ENCODE peak calls at places on chromosomes 3 and 15, in five cellular contexts. U, V, B, R and Y are unnamed samples.

GRCh38 chr3:183259621-183260020 is 6.6 kb downstream of the B3GNT5 start:
- DNase-seq in B (no peak), U (no peak), V (no peak), R (no peak), Y (no peak)

GRCh38 chr3:28940530-28940929 is 340.3 kb upstream of the RBMS3 start:
- DNase-seq in B (no peak), R (peak), V (peak), U (peak), Y (peak)

GRCh38 chr3:14812196-14812785 is 6.5 kb upstream of the FGD5 start:
- DNase-seq in U (no peak), R (no peak), V (no peak), B (no peak), Y (no peak)

GRCh38 chr3:183193762-183194701 is 31.5 kb upstream of the LAMP3 start:
- DNase-seq in B (no peak), R (no peak), V (peak), U (no peak), Y (no peak)

GRCh38 chr3:129345971-129346370 is 67.3 kb downstream of the HMCES start:
- DNase-seq in B (no peak), R (no peak), V (no peak), U (no peak), Y (no peak)

GRCh38 chr3:187020376-187020775 is 90.0 kb downstream of the ST6GAL1 start:
- DNase-seq in V (no peak), U (peak), B (no peak), R (no peak), Y (no peak)

GRCh38 chr3:39601241-39601640 is 133.8 kb downstream of the MOBP start:
- DNase-seq in U (no peak), R (no peak), V (no peak), B (no peak), Y (no peak)

GRCh38 chr15:69612112-69612511 is 159.5 kb downstream of the RPLP1 start:
- DNase-seq in U (peak), R (no peak), V (no peak), B (no peak), Y (no peak)

GRCh38 chr3:35639251-35640185 is at the start of gene ARPP21:
- DNase-seq in U (no peak), B (peak), R (no peak), V (no peak), Y (peak)

GRCh38 chr3:35635931-35636683 is 3.2 kb upstream of the ARPP21 start:
- DNase-seq in R (no peak), B (no peak), U (no peak), V (no peak), Y (no peak)

GRCh38 chr3:35638640-35639250 is 580 bp upstream of the ARPP21 start:
- DNase-seq in U (no peak), R (no peak), V (no peak), B (no peak), Y (no peak)

GRCh38 chr3:35635407-35635806 is 3.9 kb upstream of the ARPP21 start:
- DNase-seq in V (no peak), B (no peak), U (no peak), R (no peak), Y (no peak)

DNA sequence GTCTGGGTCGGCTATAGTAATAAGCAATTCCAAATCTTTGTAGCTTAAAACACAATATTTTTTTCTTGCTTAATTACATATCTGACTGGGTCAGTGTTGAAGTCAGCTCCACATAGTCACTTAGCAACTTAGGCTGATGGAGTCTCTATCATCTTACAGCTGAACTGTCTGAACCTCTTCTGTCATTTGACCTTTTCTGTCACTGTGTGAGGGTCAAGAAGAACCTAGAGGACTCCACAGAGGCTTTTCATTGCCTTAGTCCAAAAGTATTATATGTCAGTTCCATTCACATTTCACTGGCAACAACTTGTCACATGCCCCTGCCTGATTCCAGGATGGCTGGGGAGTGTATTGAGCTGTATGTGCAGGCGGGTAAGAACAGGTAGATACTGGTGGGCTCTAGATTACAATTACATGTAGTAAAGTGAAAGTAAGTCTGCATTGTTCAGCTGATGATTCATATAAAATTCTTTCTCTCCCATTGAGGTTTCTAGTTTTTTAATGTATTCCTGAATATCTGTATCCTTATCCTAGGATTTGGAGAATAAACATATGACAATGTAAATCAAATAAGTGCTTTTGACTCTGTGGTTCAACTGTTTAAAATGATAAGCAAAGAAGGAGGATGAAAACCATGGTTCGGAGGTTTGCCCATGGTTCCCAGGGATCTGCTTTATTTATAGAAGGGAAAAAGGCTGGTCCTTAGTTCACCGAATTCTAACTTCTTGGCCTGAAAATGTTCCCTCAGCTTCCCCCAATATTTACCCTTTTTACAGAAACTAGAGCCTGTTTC is 5.8 kb upstream of the ARPP21 start:
- DNase-seq in R (no peak), B (no peak), V (no peak), U (no peak), Y (no peak)
- TF ChIP-seq CTCF in R (no peak), B (no peak), V (no peak), U (no peak), Y (no peak)

DNA sequence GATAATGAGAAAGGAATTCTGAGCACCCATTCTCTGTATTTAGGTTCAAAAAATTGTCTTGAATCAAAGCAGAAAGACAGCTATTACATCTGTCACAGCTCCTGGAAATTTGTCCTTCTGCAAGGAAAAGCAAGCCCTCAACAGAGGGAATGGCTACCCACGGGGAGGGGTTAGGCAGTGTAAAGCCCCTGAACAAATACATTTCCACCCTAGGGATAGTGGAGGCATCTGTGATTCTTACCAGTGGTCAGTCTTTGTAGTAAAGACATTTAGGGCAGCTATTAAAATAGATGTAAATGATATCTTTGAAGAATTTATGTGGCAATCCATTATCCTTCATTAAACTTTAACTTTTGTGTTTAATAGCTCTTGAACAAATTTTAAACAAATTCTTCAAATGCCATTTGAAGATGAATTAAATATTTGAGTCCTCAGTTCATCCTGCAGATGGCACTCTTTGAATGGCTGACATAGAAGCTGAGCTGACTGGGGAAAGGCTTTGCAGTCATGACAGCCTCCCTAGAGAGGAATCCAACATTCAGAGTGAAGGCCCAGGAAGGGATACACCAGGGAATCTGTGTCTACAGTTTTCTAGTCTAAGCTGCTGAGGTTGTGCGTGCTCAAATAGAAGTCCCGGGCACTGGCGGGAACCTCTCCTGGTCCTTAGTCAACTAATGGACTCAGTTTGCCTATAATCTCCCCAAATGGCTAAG is 359.7 kb upstream of the ROPN1 start:
- DNase-seq in U (peak), V (peak), B (no peak), R (peak), Y (peak)
- TF ChIP-seq CTCF in U (peak), V (peak), B (peak), R (peak), Y (peak)

GRCh38 chr3:165259518-165260193 is 63.5 kb upstream of the SLITRK3 start:
- DNase-seq in R (no peak), V (no peak), B (no peak), U (no peak), Y (no peak)

GRCh38 chr3:165256554-165256953 is 60.4 kb upstream of the SLITRK3 start:
- DNase-seq in B (no peak), U (no peak), V (no peak), R (no peak), Y (no peak)

DNA sequence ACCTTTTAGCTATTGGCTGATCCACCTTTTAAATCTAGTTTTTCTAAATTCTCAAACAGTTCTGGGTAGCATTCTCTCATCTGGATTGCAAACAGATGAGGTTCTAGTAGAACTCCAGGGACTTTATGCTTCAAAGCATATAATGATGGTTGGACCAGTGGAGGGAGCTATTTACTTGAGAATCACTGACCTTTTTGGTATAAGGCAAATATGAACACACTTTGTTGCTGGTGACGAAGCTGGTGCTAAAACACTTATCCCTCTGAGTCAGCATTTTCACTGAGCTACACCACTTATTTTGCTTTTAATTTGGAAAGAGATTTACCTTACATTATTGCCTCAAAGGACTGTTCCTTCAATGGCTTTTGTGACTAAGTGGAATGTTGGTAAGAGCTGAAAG is 58.6 kb upstream of the SLITRK3 start:
- DNase-seq in V (peak), R (no peak), B (no peak), U (no peak), Y (no peak)
- TF ChIP-seq CTCF in V (peak), R (no peak), B (no peak), U (no peak), Y (peak)

DNA sequence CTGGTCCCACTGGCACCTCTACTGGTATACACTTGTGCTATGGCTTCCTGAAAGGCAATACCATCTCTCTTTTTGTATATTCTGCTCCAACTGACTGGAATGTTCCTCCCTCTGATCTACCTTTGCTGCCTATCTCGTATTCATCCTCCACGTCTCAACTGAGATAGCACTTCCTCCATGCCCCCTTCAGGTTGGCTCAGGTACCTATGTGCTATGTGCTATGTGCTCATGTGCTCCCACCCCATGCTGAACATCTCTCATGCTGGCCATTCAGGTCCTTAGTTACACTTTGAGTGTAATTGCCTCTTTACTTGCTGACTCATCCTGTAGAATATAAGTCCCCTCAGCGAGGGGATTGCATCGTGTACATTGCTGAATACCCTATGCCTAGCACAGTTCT is 156.9 kb downstream of the SOX2 start:
- DNase-seq in U (no peak), V (no peak), R (no peak), B (no peak), Y (no peak)
- TF ChIP-seq CTCF in U (no peak), V (no peak), R (no peak), B (no peak), Y (no peak)

GRCh38 chr15:65832549-65833364 is 36.5 kb upstream of the RAB11A start:
- DNase-seq in U (peak), V (peak), B (peak), R (no peak), Y (peak)
- TF ChIP-seq CTCF in U (no peak), V (peak), B (peak), R (no peak), Y (no peak)

DNA sequence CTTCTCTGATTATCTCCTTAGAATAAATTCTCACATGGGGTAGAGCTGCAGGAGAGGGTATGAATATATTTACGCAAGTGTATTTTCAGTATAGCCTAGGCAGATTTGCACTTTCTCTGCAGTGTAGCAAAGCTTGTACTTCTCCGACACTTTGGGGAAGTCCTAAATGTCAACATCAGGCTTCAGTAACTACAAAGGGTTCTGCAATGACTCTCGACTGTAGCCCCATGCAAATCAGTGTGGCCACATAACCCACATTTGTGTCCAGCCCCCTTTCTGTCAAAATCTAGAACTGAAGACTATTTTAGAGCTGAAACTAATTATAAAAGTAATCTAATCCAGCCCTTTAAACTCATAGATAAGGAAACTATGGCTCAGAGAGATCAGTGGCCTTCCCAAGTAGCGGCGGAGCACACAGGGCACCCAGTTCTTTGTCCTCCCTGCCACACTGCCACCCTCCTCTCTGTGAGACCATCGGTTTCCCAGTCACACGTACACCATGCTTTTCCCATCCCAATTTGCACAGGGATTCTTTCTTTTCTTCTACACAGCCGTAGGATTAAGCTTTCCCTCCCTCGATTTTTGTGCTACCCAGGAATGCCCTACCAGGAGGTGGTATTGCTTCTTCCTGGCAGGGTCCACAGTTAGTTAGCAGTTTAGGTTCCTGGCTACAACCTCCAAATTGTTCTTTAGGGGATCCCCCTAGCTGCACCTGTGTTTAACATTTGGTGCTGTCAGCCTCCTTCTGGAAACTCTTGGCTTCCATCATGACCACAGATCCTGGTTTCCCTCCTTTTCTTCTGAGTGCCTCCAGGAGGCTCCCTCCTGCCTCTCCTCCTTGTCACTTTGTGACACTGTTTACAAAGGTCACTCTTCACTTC is 22.9 kb downstream of the MRAS start:
- DNase-seq in U (no peak), V (no peak), R (peak), B (peak), Y (peak)
- TF ChIP-seq CTCF in U (no peak), V (no peak), R (no peak), B (no peak), Y (no peak)

GRCh38 chr3:157204880-157205279 is 44.9 kb upstream of the CCNL1 start:
- DNase-seq in V (no peak), R (no peak), U (no peak), B (no peak), Y (no peak)
- TF ChIP-seq CTCF in V (no peak), R (no peak), U (no peak), B (no peak), Y (no peak)

DNA sequence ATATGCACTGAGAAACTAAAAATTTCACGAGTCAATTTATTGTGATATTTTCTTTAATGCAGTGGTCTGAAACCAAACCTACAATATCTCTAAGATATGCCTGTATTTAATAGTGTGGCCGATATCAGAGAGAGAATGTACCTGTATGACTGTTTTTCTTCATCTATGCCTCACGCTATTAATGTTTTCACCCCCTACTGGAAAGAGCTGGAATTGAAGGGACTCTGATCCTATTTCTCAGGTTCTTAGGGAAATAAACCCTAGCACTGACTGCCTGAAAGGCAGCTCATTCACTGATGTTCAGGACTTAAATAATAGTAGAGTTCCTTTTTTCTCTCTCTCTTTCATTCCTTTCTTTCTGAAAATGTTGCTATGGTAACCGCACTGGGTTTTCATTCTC is 1135.9 kb downstream of the IGSF11 start:
- DNase-seq in V (no peak), U (no peak), B (no peak), R (no peak), Y (no peak)
- TF ChIP-seq CTCF in V (peak), U (peak), B (peak), R (peak), Y (peak)

GRCh38 chr15:29403778-29404177 is 134.2 kb upstream of the NSMCE3 start:
- DNase-seq in V (no peak), R (no peak), U (no peak), B (no peak), Y (no peak)
- TF ChIP-seq CTCF in V (peak), R (no peak), U (no peak), B (no peak), Y (no peak)

GRCh38 chr15:85592148-85592547 is 202.6 kb downstream of the KLHL25 start:
- DNase-seq in R (no peak), V (no peak), B (no peak), U (no peak), Y (no peak)
- TF ChIP-seq CTCF in R (no peak), V (peak), B (peak), U (no peak), Y (no peak)